ENCODE peak calls at places on chromosomes 2 and 18, in six cellular contexts. I is pancreas, J is heart left ventricle, M is body of pancreas, O is HFF-Myc, N is kidney. P is an unnamed sample.

GRCh38 chr2:176325732-176326131 is 56.5 kb downstream of the MTX2 start:
- DNase-seq in J (no peak), M (no peak), N (no peak), I (no peak), O (no peak), P (no peak)

GRCh38 chr2:39304200-39304599 is 60.4 kb upstream of the CDKL4 start:
- DNase-seq in J (no peak), N (no peak), O (no peak), I (no peak), M (no peak), P (peak; percentile 12)

GRCh38 chr2:225893151-225893550 is 493.6 kb downstream of the NYAP2 start:
- DNase-seq in I (no peak), M (no peak), O (no peak), J (no peak), N (no peak), P (no peak)

GRCh38 chr2:213251618-213252017 is 32.6 kb upstream of the SPAG16 start:
- DNase-seq in N (no peak), I (no peak), J (no peak), M (no peak), O (peak; percentile 56), P (peak; percentile 85)

GRCh38 chr2:96095116-96095636 is 21.2 kb downstream of the ADRA2B start:
- DNase-seq in M (no peak), N (no peak), I (no peak), O (no peak), J (no peak), P (no peak)

GRCh38 chr2:28544915-28545589 is 49.2 kb downstream of the PLB1 start:
- DNase-seq in O (no peak), N (no peak), I (no peak), J (no peak), M (no peak), P (peak; percentile 14)

GRCh38 chr2:218285604-218286003 is 6.7 kb downstream of the TMBIM1 start:
- DNase-seq in M (peak; percentile 86), N (no peak), O (no peak), J (peak; percentile 85), I (peak; percentile 77), P (peak; percentile 27)

GRCh38 chr2:118120001-118120400 is 31.7 kb downstream of the INSIG2 start:
- DNase-seq in I (no peak), O (no peak), M (no peak), J (no peak), N (no peak), P (no peak)

GRCh38 chr2:9803023-9803805 is 40.1 kb upstream of the TAF1B start:
- DNase-seq in N (peak; percentile 67), O (no peak), J (no peak), M (peak; percentile 87), I (peak; percentile 85), P (peak; percentile 30)

GRCh38 chr2:192196451-192197194 is 1.9 kb upstream of the TMEFF2 start:
- DNase-seq in O (no peak), J (no peak), I (no peak), N (no peak), M (no peak), P (no peak)

GRCh38 chr2:96547203-96547641 is 10.7 kb downstream of the ARID5A start:
- DNase-seq in O (no peak), J (no peak), I (no peak), N (no peak), M (no peak), P (no peak)

GRCh38 chr18:76419811-76420210 is 75.2 kb downstream of the ZNF516 start:
- DNase-seq in M (no peak), O (no peak), J (no peak), I (no peak), N (no peak), P (no peak)

GRCh38 chr2:241569831-241570281 is 11.3 kb downstream of the BOK start:
- DNase-seq in N (peak; percentile 55), O (no peak), I (no peak), J (no peak), M (no peak), P (no peak)

GRCh38 chr18:64380117-64380516 is 231.2 kb upstream of the LINC00305 start:
- DNase-seq in I (no peak), O (no peak), J (no peak), N (no peak), M (no peak), P (no peak)

GRCh38 chr18:13983506-13983905 is 68.2 kb upstream of the MC2R start:
- DNase-seq in J (no peak), N (no peak), I (no peak), M (no peak), O (no peak), P (no peak)

GRCh38 chr2:44578401-44579135 is 216.8 kb downstream of the CAMKMT start:
- DNase-seq in M (no peak), J (no peak), O (no peak), I (no peak), N (no peak), P (peak; percentile 87)

GRCh38 chr2:66576381-66577330 is 141.7 kb downstream of the MEIS1 start:
- DNase-seq in N (peak; percentile 73), J (peak; percentile 35), M (peak; percentile 61), O (no peak), I (peak; percentile 78), P (peak; percentile 82)

GRCh38 chr18:74454279-74454741 is 2.8 kb downstream of the DIPK1C start:
- DNase-seq in I (no peak), J (no peak), O (no peak), M (no peak), N (no peak), P (no peak)

GRCh38 chr2:52340185-52340584 is 1308.3 kb upstream of the NRXN1 start:
- DNase-seq in J (no peak), O (no peak), M (no peak), N (no peak), I (no peak), P (no peak)

GRCh38 chr18:75823376-75823950 is 396.0 kb upstream of the SMIM21 start:
- DNase-seq in O (no peak), I (no peak), M (no peak), J (no peak), N (no peak), P (peak; percentile 36)

GRCh38 chr2:238260879-238261278 is 21.0 kb upstream of the HES6 start:
- DNase-seq in I (no peak), M (no peak), J (peak; percentile 58), O (no peak), N (peak; percentile 86), P (no peak)

GRCh38 chr2:20635698-20636584 is 15.0 kb downstream of the HS1BP3 start:
- DNase-seq in M (peak; percentile 78), N (peak; percentile 94), J (peak; percentile 89), I (peak; percentile 63), O (no peak), P (peak; percentile 83)

GRCh38 chr2:176419591-176420071 is 150.4 kb downstream of the MTX2 start:
- DNase-seq in I (no peak), O (peak; percentile 36), M (no peak), N (no peak), J (no peak), P (peak; percentile 57)

GRCh38 chr2:71254776-71255175 is 27.9 kb upstream of the PAIP2B start:
- DNase-seq in N (no peak), M (no peak), I (no peak), J (no peak), O (no peak), P (no peak)

DNA sequence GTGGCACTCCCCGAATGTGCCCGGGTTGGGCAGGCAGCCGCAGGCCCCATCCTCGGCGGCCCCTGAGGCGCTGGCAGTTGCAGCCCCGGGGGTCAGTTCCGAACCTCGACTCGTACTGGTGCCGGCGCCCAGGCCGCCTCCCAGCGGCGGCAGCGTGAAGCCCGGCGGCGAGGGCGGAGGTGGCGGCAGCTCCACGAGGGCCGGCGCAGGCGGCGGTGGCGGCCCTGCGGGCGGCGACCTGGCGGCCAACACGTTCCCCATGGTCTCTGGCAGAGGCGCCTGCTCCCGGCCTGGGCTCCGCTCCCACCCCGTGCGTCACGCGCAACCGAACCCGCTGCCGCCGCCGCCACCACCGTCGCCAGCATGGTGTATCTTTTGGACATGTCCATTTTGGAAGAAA is 196.3 kb downstream of the CCDC74A start:
- DNase-seq in O (no peak), J (peak; percentile 45), I (no peak), N (peak; percentile 62), M (no peak), P (no peak)
- H3K4me3 ChIP-seq in O (no peak overlapping the region), J (no peak overlapping the region), I (no peak overlapping the region), N (no peak overlapping the region), M (no peak overlapping the region), P (no peak overlapping the region)

DNA sequence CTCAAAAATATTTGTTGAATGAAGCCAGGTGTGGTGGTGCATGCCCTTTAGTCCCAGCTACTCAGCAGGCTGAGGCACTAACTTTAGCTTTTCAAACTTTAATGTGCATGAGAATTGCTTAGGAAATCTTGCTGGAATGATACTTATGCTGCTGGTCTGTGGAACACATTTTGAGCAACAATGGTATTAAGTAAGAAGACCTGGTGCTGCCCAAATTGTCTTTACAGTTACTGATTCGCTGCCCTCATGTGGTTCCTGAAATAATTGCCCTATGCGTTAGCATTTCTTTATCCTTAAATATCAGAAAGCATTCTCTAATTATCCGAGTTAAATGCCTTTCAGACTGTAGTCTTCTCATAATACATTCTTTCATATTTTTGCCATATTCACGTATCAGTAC is 76.0 kb upstream of the SESTD1 start:
- DNase-seq in M (no peak), N (no peak), J (no peak), O (peak; percentile 4), I (no peak), P (peak; percentile 39)
- TF ChIP-seq CTCF in M (peak; percentile 40), N (no peak), J (no peak), O (no peak), I (no peak), P (peak; percentile 34)

GRCh38 chr18:39799010-39799409 is 2156.0 kb upstream of the PIK3C3 start:
- DNase-seq in I (no peak), N (no peak), J (no peak), M (no peak), O (no peak), P (no peak)
- H3K4me3 ChIP-seq in I (no peak overlapping the region), N (no peak overlapping the region), J (no peak overlapping the region), M (no peak overlapping the region), O (peak overlapping the region; percentile 58), P (peak overlapping the region; percentile 83)

GRCh38 chr2:112768432-112768831 is 4.0 kb upstream of the CKAP2L start:
- DNase-seq in M (no peak), N (no peak), O (no peak), J (no peak), I (no peak), P (peak; percentile 87)
- TF ChIP-seq CTCF in M (no peak), N (no peak), O (peak; percentile 39), J (peak; percentile 13), I (no peak), P (peak; percentile 42)

GRCh38 chr2:68732533-68732932 is 2.1 kb upstream of the ARHGAP25 start:
- DNase-seq in I (no peak), N (no peak), J (no peak), O (no peak), M (no peak), P (no peak)

GRCh38 chr2:68733365-68733764 is 1.2 kb upstream of the ARHGAP25 start:
- DNase-seq in I (no peak), M (no peak), J (no peak), O (no peak), N (no peak), P (no peak)

GRCh38 chr2:68734176-68734575 is 435 bp upstream of the ARHGAP25 start:
- DNase-seq in J (no peak), M (no peak), O (no peak), I (no peak), N (no peak), P (no peak)

GRCh38 chr2:68736086-68736485 is 1.5 kb downstream of the ARHGAP25 start:
- DNase-seq in N (no peak), I (no peak), J (no peak), O (no peak), M (no peak), P (no peak)

GRCh38 chr2:68734688-68735525 is at the start of gene ARHGAP25:
- DNase-seq in I (no peak), J (peak; percentile 21), N (no peak), O (no peak), M (no peak), P (peak; percentile 44)
- H3K4me3 ChIP-seq in I (no peak within 1 kb of the TSS), J (peak within 1 kb of the TSS; percentile 21), N (peak within 1 kb of the TSS; percentile 6), O (no peak within 1 kb of the TSS), M (no peak within 1 kb of the TSS), P (no peak within 1 kb of the TSS)

GRCh38 chr2:26683583-26683982 is 8.9 kb upstream of the KCNK3 start:
- DNase-seq in J (no peak), I (no peak), O (no peak), M (no peak), N (no peak), P (no peak)
- TF ChIP-seq CTCF in J (no peak), I (no peak), O (no peak), M (no peak), N (no peak), P (no peak)

P was measured in fibroblast of villous mesenchyme.